ENCODE peak calls at places on chromosomes 5 and 9, in six cellular contexts. One of them, this sample, is unnamed.

GRCh38 chr9:4301971-4302427 is 2.1 kb upstream of the GLIS3 start:
- DNase-seq in right lobe of liver: peak
- DNase-seq in fibroblast of lung: peak
- DNase-seq in foreskin fibroblast: peak
- DNase-seq in neural crest cell: no peak
- DNase-seq in nephron progenitor cell: no peak
- DNase-seq in this sample: no peak

GRCh38 chr9:26163931-26164330 is 485.7 kb upstream of the TUSC1 start:
- DNase-seq in right lobe of liver: no peak
- DNase-seq in fibroblast of lung: no peak
- DNase-seq in foreskin fibroblast: peak
- DNase-seq in neural crest cell: no peak
- DNase-seq in nephron progenitor cell: no peak
- DNase-seq in this sample: no peak

GRCh38 chr5:168334161-168335094 is 43.0 kb downstream of the WWC1 start:
- DNase-seq in right lobe of liver: no peak
- DNase-seq in fibroblast of lung: peak
- DNase-seq in foreskin fibroblast: peak
- DNase-seq in neural crest cell: peak
- DNase-seq in nephron progenitor cell: peak
- DNase-seq in this sample: no peak

GRCh38 chr5:90747693-90748092 is 189.1 kb downstream of the ADGRV1 start:
- DNase-seq in right lobe of liver: no peak
- DNase-seq in fibroblast of lung: peak
- DNase-seq in foreskin fibroblast: no peak
- DNase-seq in neural crest cell: no peak
- DNase-seq in nephron progenitor cell: no peak
- DNase-seq in this sample: no peak

GRCh38 chr9:91187965-91188344 is 173.8 kb downstream of the AUH start:
- DNase-seq in right lobe of liver: no peak
- DNase-seq in fibroblast of lung: peak
- DNase-seq in foreskin fibroblast: peak
- DNase-seq in neural crest cell: no peak
- DNase-seq in nephron progenitor cell: no peak
- DNase-seq in this sample: no peak

GRCh38 chr9:19465571-19466267 is 56.9 kb downstream of the ACER2 start:
- DNase-seq in right lobe of liver: no peak
- DNase-seq in fibroblast of lung: no peak
- DNase-seq in foreskin fibroblast: no peak
- DNase-seq in neural crest cell: no peak
- DNase-seq in nephron progenitor cell: peak
- DNase-seq in this sample: no peak

GRCh38 chr5:113117543-113118110 is 141.0 kb downstream of the DCP2 start:
- DNase-seq in right lobe of liver: no peak
- DNase-seq in fibroblast of lung: no peak
- DNase-seq in foreskin fibroblast: no peak
- DNase-seq in neural crest cell: no peak
- DNase-seq in nephron progenitor cell: no peak
- DNase-seq in this sample: no peak

GRCh38 chr5:79020861-79021561 is 35.9 kb upstream of the ARSB start:
- DNase-seq in right lobe of liver: peak
- DNase-seq in fibroblast of lung: peak
- DNase-seq in foreskin fibroblast: peak
- DNase-seq in neural crest cell: peak
- DNase-seq in nephron progenitor cell: peak
- DNase-seq in this sample: peak

GRCh38 chr9:136239963-136240330 is 5.7 kb downstream of the QSOX2 start:
- DNase-seq in right lobe of liver: no peak
- DNase-seq in fibroblast of lung: no peak
- DNase-seq in foreskin fibroblast: no peak
- DNase-seq in neural crest cell: no peak
- DNase-seq in nephron progenitor cell: no peak
- DNase-seq in this sample: no peak

GRCh38 chr9:73152445-73152844 is 780 bp downstream of the ANXA1 start:
- DNase-seq in right lobe of liver: no peak
- DNase-seq in fibroblast of lung: peak
- DNase-seq in foreskin fibroblast: peak
- DNase-seq in neural crest cell: no peak
- DNase-seq in nephron progenitor cell: no peak
- DNase-seq in this sample: no peak

GRCh38 chr9:37174247-37174646 is 53.9 kb downstream of the ZCCHC7 start:
- DNase-seq in right lobe of liver: no peak
- DNase-seq in fibroblast of lung: peak
- DNase-seq in foreskin fibroblast: peak
- DNase-seq in neural crest cell: no peak
- DNase-seq in nephron progenitor cell: no peak
- DNase-seq in this sample: no peak

GRCh38 chr5:181281077-181281983 is 20.4 kb upstream of the TRIM52 start:
- DNase-seq in right lobe of liver: no peak
- DNase-seq in fibroblast of lung: no peak
- DNase-seq in foreskin fibroblast: no peak
- DNase-seq in neural crest cell: peak
- DNase-seq in nephron progenitor cell: peak
- DNase-seq in this sample: no peak

GRCh38 chr5:178090856-178091255 is 22.5 kb upstream of the N4BP3 start:
- DNase-seq in right lobe of liver: no peak
- DNase-seq in fibroblast of lung: no peak
- DNase-seq in foreskin fibroblast: no peak
- DNase-seq in neural crest cell: no peak
- DNase-seq in nephron progenitor cell: no peak
- DNase-seq in this sample: no peak

GRCh38 chr9:122849546-122849945 is 21.2 kb upstream of the PDCL start:
- DNase-seq in right lobe of liver: no peak
- DNase-seq in fibroblast of lung: no peak
- DNase-seq in foreskin fibroblast: no peak
- DNase-seq in neural crest cell: no peak
- DNase-seq in nephron progenitor cell: no peak
- DNase-seq in this sample: no peak

GRCh38 chr5:129639331-129639730 is 108.6 kb upstream of the MINAR2 start:
- DNase-seq in right lobe of liver: no peak
- DNase-seq in fibroblast of lung: no peak
- DNase-seq in foreskin fibroblast: no peak
- DNase-seq in neural crest cell: no peak
- DNase-seq in nephron progenitor cell: no peak
- DNase-seq in this sample: no peak

GRCh38 chr5:123665822-123666371 is 153.9 kb downstream of the CSNK1G3 start:
- DNase-seq in right lobe of liver: no peak
- DNase-seq in fibroblast of lung: no peak
- DNase-seq in foreskin fibroblast: no peak
- DNase-seq in neural crest cell: no peak
- DNase-seq in nephron progenitor cell: no peak
- DNase-seq in this sample: no peak

GRCh38 chr9:127767405-127767804 is 11.1 kb downstream of the SH2D3C start:
- DNase-seq in right lobe of liver: no peak
- DNase-seq in fibroblast of lung: no peak
- DNase-seq in foreskin fibroblast: no peak
- DNase-seq in neural crest cell: no peak
- DNase-seq in nephron progenitor cell: no peak
- DNase-seq in this sample: no peak

GRCh38 chr5:40877371-40877988 is 31.8 kb upstream of the C7 start:
- DNase-seq in right lobe of liver: no peak
- DNase-seq in fibroblast of lung: no peak
- DNase-seq in foreskin fibroblast: no peak
- DNase-seq in neural crest cell: no peak
- DNase-seq in nephron progenitor cell: no peak
- DNase-seq in this sample: no peak

GRCh38 chr5:1503301-1504243 is 20.2 kb downstream of the LPCAT1 start:
- DNase-seq in right lobe of liver: peak
- DNase-seq in fibroblast of lung: peak
- DNase-seq in foreskin fibroblast: no peak
- DNase-seq in neural crest cell: no peak
- DNase-seq in nephron progenitor cell: no peak
- DNase-seq in this sample: no peak

GRCh38 chr9:104856413-104856941 is 71.5 kb downstream of the ABCA1 start:
- DNase-seq in right lobe of liver: no peak
- DNase-seq in fibroblast of lung: no peak
- DNase-seq in foreskin fibroblast: peak
- DNase-seq in neural crest cell: no peak
- DNase-seq in nephron progenitor cell: no peak
- DNase-seq in this sample: no peak

GRCh38 chr5:165228184-165228583 is 1722.8 kb downstream of the MAT2B start:
- DNase-seq in right lobe of liver: no peak
- DNase-seq in fibroblast of lung: no peak
- DNase-seq in foreskin fibroblast: no peak
- DNase-seq in neural crest cell: no peak
- DNase-seq in nephron progenitor cell: no peak
- DNase-seq in this sample: no peak

GRCh38 chr5:89417990-89418820 is 535.2 kb upstream of the MEF2C start:
- DNase-seq in right lobe of liver: no peak
- DNase-seq in fibroblast of lung: peak
- DNase-seq in foreskin fibroblast: no peak
- DNase-seq in neural crest cell: no peak
- DNase-seq in nephron progenitor cell: no peak
- DNase-seq in this sample: no peak

GRCh38 chr5:1255081-1255561 is 29.9 kb downstream of the SLC6A18 start:
- DNase-seq in right lobe of liver: no peak
- DNase-seq in fibroblast of lung: no peak
- DNase-seq in foreskin fibroblast: peak
- DNase-seq in neural crest cell: no peak
- DNase-seq in nephron progenitor cell: no peak
- DNase-seq in this sample: no peak

GRCh38 chr9:78407636-78408312 is 110.8 kb downstream of the PSAT1 start:
- DNase-seq in right lobe of liver: no peak
- DNase-seq in fibroblast of lung: no peak
- DNase-seq in foreskin fibroblast: no peak
- DNase-seq in neural crest cell: no peak
- DNase-seq in nephron progenitor cell: no peak
- DNase-seq in this sample: no peak

GRCh38 chr5:153818626-153819025 is 220.1 kb downstream of the FAM114A2 start:
- DNase-seq in right lobe of liver: no peak
- DNase-seq in fibroblast of lung: no peak
- DNase-seq in foreskin fibroblast: peak
- DNase-seq in neural crest cell: no peak
- DNase-seq in nephron progenitor cell: no peak
- DNase-seq in this sample: no peak

GRCh38 chr5:157072508-157072907 is 13.6 kb upstream of the HAVCR1 start:
- DNase-seq in right lobe of liver: no peak
- DNase-seq in fibroblast of lung: no peak
- DNase-seq in foreskin fibroblast: no peak
- DNase-seq in neural crest cell: no peak
- DNase-seq in nephron progenitor cell: no peak
- DNase-seq in this sample: no peak

GRCh38 chr5:61298580-61298979 is 33.5 kb upstream of the ZSWIM6 start:
- DNase-seq in right lobe of liver: no peak
- DNase-seq in fibroblast of lung: peak
- DNase-seq in foreskin fibroblast: peak
- DNase-seq in neural crest cell: no peak
- DNase-seq in nephron progenitor cell: no peak
- DNase-seq in this sample: no peak

GRCh38 chr9:88651682-88652633 is 117.0 kb downstream of the NXNL2 start:
- DNase-seq in right lobe of liver: peak
- DNase-seq in fibroblast of lung: peak
- DNase-seq in foreskin fibroblast: peak
- DNase-seq in neural crest cell: no peak
- DNase-seq in nephron progenitor cell: no peak
- DNase-seq in this sample: no peak

DNA sequence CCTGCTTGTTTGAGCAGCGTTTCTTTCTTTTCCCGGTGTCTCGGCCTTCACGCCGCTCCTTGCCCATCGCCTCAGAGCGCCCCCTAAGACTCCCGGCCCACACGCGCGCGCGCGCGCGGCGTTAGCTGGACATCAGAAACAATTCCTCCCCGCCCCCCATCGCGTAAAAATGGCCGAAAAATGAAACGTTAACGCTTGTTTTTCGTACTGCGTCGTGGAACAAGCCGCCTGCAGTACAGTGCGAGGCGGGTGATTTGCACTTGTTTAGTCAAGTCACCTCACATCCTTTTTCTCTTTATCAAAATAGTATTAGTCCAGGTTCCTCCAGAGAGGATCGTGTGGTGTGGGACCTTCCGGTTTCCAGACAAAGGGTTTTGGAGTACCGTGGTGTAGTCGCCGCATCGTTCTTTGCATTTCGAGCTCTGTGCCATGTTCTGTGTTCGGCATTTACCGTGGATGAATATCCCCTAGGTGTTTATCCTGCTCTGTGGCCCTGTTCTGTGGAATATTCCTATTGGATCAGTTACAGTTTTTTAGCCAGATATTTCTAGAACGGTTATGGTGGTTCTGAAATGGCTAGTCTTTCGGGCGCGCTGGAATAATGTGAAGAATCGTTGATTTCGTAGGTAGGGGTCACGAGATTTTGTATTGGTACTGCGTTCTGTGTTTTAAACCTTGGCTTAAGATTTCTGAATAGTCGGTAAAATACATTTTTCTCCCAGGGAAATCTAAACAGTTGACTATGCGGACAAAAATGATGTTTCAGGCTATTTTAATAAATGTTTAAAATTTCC is 1.0 kb downstream of the MATR3 start:
- DNase-seq in right lobe of liver: peak
- DNase-seq in fibroblast of lung: peak
- DNase-seq in foreskin fibroblast: peak
- DNase-seq in neural crest cell: peak
- DNase-seq in nephron progenitor cell: peak
- DNase-seq in this sample: peak
- TF ChIP-seq CTCF in right lobe of liver: peak
- TF ChIP-seq CTCF in fibroblast of lung: peak
- TF ChIP-seq CTCF in foreskin fibroblast: peak
- TF ChIP-seq CTCF in neural crest cell: peak
- TF ChIP-seq CTCF in nephron progenitor cell: no peak
- TF ChIP-seq CTCF in this sample: peak

GRCh38 chr9:2116073-2116472 is 100.9 kb downstream of the SMARCA2 start:
- DNase-seq in right lobe of liver: no peak
- DNase-seq in fibroblast of lung: no peak
- DNase-seq in foreskin fibroblast: peak
- DNase-seq in neural crest cell: no peak
- DNase-seq in nephron progenitor cell: no peak
- DNase-seq in this sample: peak
- TF ChIP-seq CTCF in right lobe of liver: peak
- TF ChIP-seq CTCF in fibroblast of lung: peak
- TF ChIP-seq CTCF in foreskin fibroblast: peak
- TF ChIP-seq CTCF in neural crest cell: peak
- TF ChIP-seq CTCF in nephron progenitor cell: peak
- TF ChIP-seq CTCF in this sample: no peak

DNA sequence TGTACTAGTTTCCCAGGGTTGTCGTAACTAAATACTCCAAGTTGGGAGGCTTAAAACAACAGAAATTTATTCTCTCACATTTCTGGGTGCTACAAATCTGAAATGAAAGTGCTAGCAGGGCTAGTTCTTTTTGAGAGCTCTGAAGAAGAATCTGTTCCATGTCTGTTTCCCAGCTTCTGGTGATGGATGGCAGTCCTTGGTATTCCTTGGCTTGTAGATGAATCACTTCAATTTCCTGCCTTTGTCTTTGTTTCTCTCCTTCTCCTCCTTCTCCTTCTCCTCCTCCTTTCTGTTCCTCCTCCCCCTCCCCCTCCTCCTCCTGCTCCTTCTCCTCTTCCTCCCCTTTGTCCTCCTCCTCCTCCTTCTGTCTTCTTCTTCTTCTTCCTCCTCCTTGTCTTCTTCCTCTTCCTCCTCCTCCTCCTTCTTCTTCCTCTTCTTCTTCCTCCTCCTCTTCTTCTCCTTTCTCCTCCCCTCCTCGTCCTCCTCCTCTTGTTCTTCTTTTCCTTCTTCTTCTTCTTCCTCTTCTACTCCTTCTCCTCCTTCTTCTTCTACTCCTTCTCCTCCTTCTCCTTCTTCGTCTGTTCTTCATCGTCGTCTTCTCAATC is 104.7 kb upstream of the ANKRD55 start:
- DNase-seq in right lobe of liver: no peak
- DNase-seq in fibroblast of lung: no peak
- DNase-seq in foreskin fibroblast: no peak
- DNase-seq in neural crest cell: no peak
- DNase-seq in nephron progenitor cell: no peak
- DNase-seq in this sample: no peak
- TF ChIP-seq CTCF in right lobe of liver: no peak
- TF ChIP-seq CTCF in fibroblast of lung: no peak
- TF ChIP-seq CTCF in foreskin fibroblast: no peak
- TF ChIP-seq CTCF in neural crest cell: no peak
- TF ChIP-seq CTCF in nephron progenitor cell: no peak
- TF ChIP-seq CTCF in this sample: no peak

GRCh38 chr5:150211156-150212030 is 21.5 kb downstream of the SLC6A7 start:
- DNase-seq in right lobe of liver: no peak
- DNase-seq in fibroblast of lung: no peak
- DNase-seq in foreskin fibroblast: no peak
- DNase-seq in neural crest cell: no peak
- DNase-seq in nephron progenitor cell: no peak
- DNase-seq in this sample: no peak
- TF ChIP-seq CTCF in right lobe of liver: no peak
- TF ChIP-seq CTCF in fibroblast of lung: no peak
- TF ChIP-seq CTCF in foreskin fibroblast: no peak
- TF ChIP-seq CTCF in neural crest cell: no peak
- TF ChIP-seq CTCF in nephron progenitor cell: no peak
- TF ChIP-seq CTCF in this sample: no peak